ENCODE peak calls at places on chromosomes 4 and X, in eight cellular contexts. Y, X, K, G, L, C, D and P are unnamed samples.

GRCh38 chrX:74383611-74384010 is 37.7 kb upstream of the SLC16A2 start:
- DNase-seq in G (peak; percentile 44), D (peak; percentile 67), L (peak; percentile 66), C (no peak), X (no peak), Y (peak; percentile 74), K (peak; percentile 50), P (peak; percentile 43)

GRCh38 chrX:101925733-101926132 is 6.1 kb downstream of the ZMAT1 start:
- DNase-seq in K (no peak), Y (no peak), L (no peak), X (no peak), D (no peak), G (no peak), C (no peak), P (no peak)

GRCh38 chr4:27684501-27685077 is 823.9 kb downstream of the STIM2 start:
- DNase-seq in L (peak; percentile 79), Y (peak; percentile 55), C (no peak), D (peak; percentile 84), G (peak; percentile 83), X (no peak), K (peak; percentile 19), P (peak; percentile 51)

GRCh38 chr4:98662619-98663225 is 4.3 kb upstream of the TSPAN5 start:
- DNase-seq in X (no peak), K (no peak), D (peak; percentile 69), C (peak; percentile 5), Y (no peak), L (no peak), G (peak; percentile 63), P (no peak)

GRCh38 chr4:87802858-87803257 is 3.5 kb downstream of the IBSP start:
- DNase-seq in Y (no peak), X (no peak), C (no peak), G (no peak), K (no peak), L (no peak), D (no peak), P (no peak)

GRCh38 chr4:13701937-13702446 is 74.5 kb upstream of the BOD1L1 start:
- DNase-seq in X (no peak), Y (peak; percentile 41), K (peak; percentile 46), C (no peak), L (no peak), D (peak; percentile 89), G (no peak), P (peak; percentile 74)

GRCh38 chr4:7788687-7789425 is 150.8 kb downstream of the AFAP1 start:
- DNase-seq in G (no peak), Y (peak; percentile 19), X (peak; percentile 86), D (no peak), L (no peak), K (no peak), C (no peak), P (no peak)

GRCh38 chrX:110316351-110317078 is 1.4 kb downstream of the AMMECR1 start:
- DNase-seq in G (peak; percentile 9), K (no peak), X (no peak), C (no peak), L (peak; percentile 6), Y (peak; percentile 22), D (no peak), P (no peak)

GRCh38 chr4:99938243-99938753 is 8.1 kb downstream of the DNAJB14 start:
- DNase-seq in K (no peak), X (no peak), Y (no peak), C (no peak), G (no peak), L (no peak), D (no peak), P (no peak)

GRCh38 chr4:122980860-122981259 is 58.5 kb upstream of the NUDT6 start:
- DNase-seq in X (no peak), C (no peak), L (no peak), K (no peak), G (no peak), Y (peak; percentile 20), D (no peak), P (no peak)

GRCh38 chr4:20687894-20688293 is 12.4 kb upstream of the PACRGL start:
- DNase-seq in L (no peak), Y (peak; percentile 76), X (no peak), C (no peak), G (no peak), K (no peak), D (peak; percentile 26), P (peak; percentile 70)

GRCh38 chr4:52552778-52553177 is 106.3 kb downstream of the USP46 start:
- DNase-seq in X (no peak), D (peak; percentile 55), C (no peak), K (no peak), Y (no peak), G (no peak), L (no peak), P (no peak)

GRCh38 chr4:84451546-84451945 is 47.5 kb downstream of the NKX6-1 start:
- DNase-seq in Y (peak; percentile 6), K (no peak), L (peak; percentile 7), D (peak; percentile 6), G (peak; percentile 21), C (no peak), X (no peak), P (no peak)
- TF ChIP-seq CTCF in Y (peak; percentile 45), K (peak; percentile 28), L (peak; percentile 60), D (peak; percentile 50), G (peak; percentile 77), C (no peak), X (no peak), P (peak; percentile 73)

DNA sequence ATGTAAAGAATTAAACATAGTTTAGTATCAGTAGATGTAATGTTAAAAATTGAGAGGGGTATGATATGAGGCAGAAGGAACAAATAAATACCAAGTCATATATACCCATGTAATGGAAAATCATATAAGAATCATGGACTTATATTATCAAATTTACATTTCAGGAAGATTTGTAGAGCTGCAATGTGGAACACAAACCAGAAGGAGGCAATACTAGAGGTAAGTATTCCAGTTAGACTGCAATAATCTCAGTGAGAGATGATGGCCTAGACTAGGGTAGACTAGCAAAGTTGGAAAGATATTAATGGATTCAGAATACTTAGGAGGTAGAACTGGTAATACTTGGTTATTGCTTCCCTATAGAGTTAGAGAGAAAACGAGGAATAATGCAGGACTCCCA is 603.0 kb upstream of the KLHL4 start:
- DNase-seq in G (no peak), X (no peak), K (no peak), Y (no peak), C (no peak), D (no peak), L (no peak), P (no peak)
- TF ChIP-seq CTCF in G (no peak), X (no peak), K (no peak), Y (no peak), C (no peak), D (no peak), L (no peak), P (no peak)

GRCh38 chr4:32417113-32417704 is 1697.0 kb downstream of the PCDH7 start:
- DNase-seq in C (no peak), Y (no peak), D (no peak), K (no peak), L (no peak), X (no peak), G (no peak), P (no peak)
- TF ChIP-seq CTCF in C (no peak), Y (peak; percentile 22), D (peak; percentile 19), K (no peak), L (peak; percentile 45), X (no peak), G (peak; percentile 36), P (no peak)

GRCh38 chrX:68133181-68133580 is 300.1 kb downstream of the OPHN1 start:
- DNase-seq in D (no peak), K (no peak), C (no peak), Y (no peak), X (no peak), L (no peak), G (no peak), P (no peak)
- TF ChIP-seq CTCF in D (no peak), K (no peak), C (no peak), Y (no peak), X (no peak), L (no peak), G (no peak), P (no peak)

GRCh38 chrX:138769918-138770317 is 58.4 kb upstream of the FGF13 start:
- DNase-seq in L (no peak), K (no peak), C (no peak), D (no peak), Y (no peak), G (no peak), X (no peak), P (no peak)

GRCh38 chrX:138777230-138777629 is 65.7 kb upstream of the FGF13 start:
- DNase-seq in C (no peak), X (no peak), L (peak; percentile 28), D (no peak), G (peak; percentile 21), K (no peak), Y (no peak), P (no peak)

GRCh38 chrX:138771042-138771441 is 59.5 kb upstream of the FGF13 start:
- DNase-seq in C (no peak), X (no peak), K (no peak), L (peak; percentile 78), D (peak; percentile 15), Y (no peak), G (no peak), P (no peak)

GRCh38 chrX:138775501-138775900 is 64.0 kb upstream of the FGF13 start:
- DNase-seq in Y (peak; percentile 29), K (peak; percentile 7), G (peak; percentile 46), X (no peak), C (no peak), D (peak; percentile 38), L (peak; percentile 71), P (peak; percentile 13)
- TF ChIP-seq CTCF in Y (peak; percentile 28), K (no peak), G (peak; percentile 60), X (peak; percentile 44), C (no peak), D (peak; percentile 37), L (peak; percentile 60), P (peak; percentile 66)

GRCh38 chr4:119493419-119493818 is 135.2 kb downstream of the PDE5A start:
- DNase-seq in D (peak; percentile 2), G (no peak), Y (peak; percentile 34), L (peak; percentile 23), K (no peak), C (no peak), X (no peak), P (peak; percentile 39)
- TF ChIP-seq CTCF in D (no peak), G (peak; percentile 13), Y (peak; percentile 14), L (peak; percentile 33), K (peak; percentile 9), C (no peak), X (no peak), P (peak; percentile 69)

GRCh38 chrX:144335402-144335801 is 451.5 kb downstream of the UBE2NL start:
- DNase-seq in K (no peak), Y (no peak), G (peak; percentile 4), X (no peak), L (no peak), D (no peak), C (no peak), P (no peak)

GRCh38 chrX:144333429-144333828 is 449.6 kb downstream of the UBE2NL start:
- DNase-seq in Y (no peak), C (no peak), G (no peak), D (no peak), X (no peak), L (no peak), K (no peak), P (no peak)

GRCh38 chrX:144334577-144334976 is 450.7 kb downstream of the UBE2NL start:
- DNase-seq in Y (no peak), G (peak; percentile 2), D (no peak), X (no peak), L (peak; percentile 3), K (no peak), C (no peak), P (no peak)
- TF ChIP-seq CTCF in Y (no peak), G (peak; percentile 49), D (no peak), X (no peak), L (peak; percentile 22), K (no peak), C (no peak), P (no peak)

GRCh38 chr4:12409507-12410190 is 981.0 kb upstream of the HS3ST1 start:
- DNase-seq in L (no peak), G (no peak), Y (peak; percentile 86), K (peak; percentile 45), D (peak; percentile 83), C (no peak), X (no peak), P (no peak)
- TF ChIP-seq CTCF in L (no peak), G (no peak), Y (peak; percentile 55), K (peak; percentile 29), D (peak; percentile 59), C (no peak), X (no peak), P (no peak)